ENCODE peak calls at places on chromosomes 5 and 9, in five cellular contexts. F is iPS DF 19.7; S is CD8-positive, alpha-beta memory T cell; Z is stimulated activated CD8-positive, alpha-beta memory T cell treated with anti-CD3 and anti-CD28 coated beads, Interleukin-4, amount 100 ng/mL, for 24 hours; Q is LoVo. H is an unnamed sample.

GRCh38 chr9:16267336-16268036 is 603.0 kb downstream of the BNC2 start:
- DNase-seq in S (no peak), F (no peak), Q (no peak), Z (no peak), H (no peak)

GRCh38 chr9:126985870-126986498 is 71.4 kb downstream of the RALGPS1 start:
- DNase-seq in Z (peak; percentile 69), F (no peak), S (peak; percentile 94), Q (peak; percentile 97), H (peak; percentile 96)

GRCh38 chr5:156120777-156121176 is 206.2 kb upstream of the SGCD start:
- DNase-seq in F (no peak), Z (no peak), Q (no peak), S (no peak), H (peak; percentile 15)

GRCh38 chr5:17992296-17992695 is 358.0 kb downstream of the TAF11L14 start:
- DNase-seq in Q (no peak), F (no peak), Z (no peak), S (no peak), H (no peak)

GRCh38 chr5:180047667-180048066 is 23.9 kb downstream of the RNF130 start:
- DNase-seq in S (no peak), Q (no peak), Z (no peak), F (no peak), H (no peak)

GRCh38 chr9:77575785-77576184 is 72.3 kb downstream of the GNA14 start:
- DNase-seq in Z (no peak), S (no peak), F (no peak), Q (no peak), H (no peak)

GRCh38 chr9:126794441-126794840 is 10.4 kb upstream of the ZBTB43 start:
- DNase-seq in Z (no peak), S (no peak), F (no peak), Q (no peak), H (no peak)

GRCh38 chr5:132777209-132778069 is at the start of gene SEPTIN8:
- DNase-seq in Z (peak; percentile 9), S (peak; percentile 50), F (no peak), Q (peak; percentile 54), H (no peak)

GRCh38 chr5:111948517-111948916 is 191.5 kb upstream of the NREP start:
- DNase-seq in Q (no peak), S (no peak), Z (no peak), F (no peak), H (peak; percentile 39)

GRCh38 chr9:24516463-24516862 is 29.2 kb downstream of the IZUMO3 start:
- DNase-seq in S (no peak), F (no peak), Q (no peak), Z (no peak), H (no peak)

GRCh38 chr9:69421908-69422801 is 97.1 kb downstream of the ENTREP1 start:
- DNase-seq in S (peak; percentile 29), F (no peak), Z (no peak), Q (peak; percentile 70), H (peak; percentile 60)

GRCh38 chr9:129109952-129110739 is 447 bp downstream of the CRAT start:
- DNase-seq in Q (no peak), Z (no peak), S (no peak), F (no peak), H (no peak)

GRCh38 chr9:35834260-35835215 is 5.5 kb downstream of the TMEM8B start:
- DNase-seq in S (no peak), Z (no peak), Q (no peak), F (no peak), H (no peak)

GRCh38 chr9:106864533-106865143 is 1.7 kb downstream of the ZNF462 start:
- DNase-seq in F (no peak), S (no peak), Q (no peak), Z (no peak), H (peak; percentile 62)

GRCh38 chr5:132380047-132380446 is 10.5 kb downstream of the SLC22A5 start:
- DNase-seq in Q (no peak), Z (no peak), F (no peak), S (no peak), H (no peak)

GRCh38 chr9:125911861-125912260 is 164.7 kb downstream of the PBX3 start:
- DNase-seq in S (no peak), Z (no peak), Q (no peak), F (no peak), H (peak; percentile 63)

GRCh38 chr9:3330792-3331420 is 194.9 kb downstream of the RFX3 start:
- DNase-seq in Q (no peak), S (no peak), F (no peak), Z (no peak), H (peak; percentile 30)

GRCh38 chr9:38226491-38226951 is 157.5 kb upstream of the SHB start:
- DNase-seq in S (no peak), F (no peak), Q (no peak), Z (no peak), H (no peak)

GRCh38 chr9:128393171-128393761 is 22.1 kb downstream of the URM1 start:
- DNase-seq in F (no peak), S (no peak), Q (no peak), Z (no peak), H (no peak)

GRCh38 chr5:15009420-15009819 is 137.8 kb upstream of the ANKH start:
- DNase-seq in S (no peak), Z (no peak), Q (peak; percentile 93), F (no peak), H (peak; percentile 82)

GRCh38 chr5:179321206-179321987 is 23.9 kb downstream of the ADAMTS2 start:
- DNase-seq in S (no peak), F (no peak), Z (no peak), Q (no peak), H (no peak)

GRCh38 chr9:14989811-14990210 is 79.6 kb upstream of the FREM1 start:
- DNase-seq in Z (no peak), S (no peak), Q (no peak), F (no peak), H (no peak)

GRCh38 chr5:73822989-73823339 is 197.0 kb downstream of the ARHGEF28 start:
- DNase-seq in Z (no peak), S (no peak), Q (peak; percentile 43), F (no peak), H (peak; percentile 49)

GRCh38 chr9:6184749-6185645 is 30.6 kb upstream of the IL33 start:
- DNase-seq in Z (no peak), F (no peak), Q (no peak), S (no peak), H (no peak)

H was measured in RCC 7860.